ENCODE peak calls at places on chromosome 11, in eight cellular contexts. W is spleen, U is IMR-90, Q is A549, Y is prostate gland, D is K562, V is Peyer's patch, J is sigmoid colon. C is an unnamed sample.

GRCh38 chr11:75150879-75151278 is at the start of gene SLCO2B1:
- DNase-seq in W (no peak), U (no peak), Q (no peak), Y (no peak), D (no peak), V (peak; percentile 76), J (no peak), C (peak; percentile 45)

GRCh38 chr11:67606150-67606476 is 623 bp upstream of the NDUFV1 start:
- DNase-seq in W (no peak), U (peak; percentile 41), Q (no peak), Y (no peak), D (no peak), V (no peak), J (peak; percentile 67), C (peak; percentile 42)

GRCh38 chr11:118527109-118527508 is at the start of gene TTC36:
- DNase-seq in W (no peak), U (no peak), Q (no peak), Y (no peak), D (no peak), V (no peak), J (no peak), C (no peak)

GRCh38 chr11:94002226-94002625 is 18.9 kb upstream of the HEPHL1 start:
- DNase-seq in W (no peak), U (peak; percentile 44), Q (peak; percentile 13), Y (no peak), D (no peak), V (no peak), J (no peak), C (no peak)

GRCh38 chr11:76207642-76208378 is 1.5 kb upstream of the WNT11 start:
- DNase-seq in W (peak; percentile 96), U (peak; percentile 57), Q (peak; percentile 85), Y (peak; percentile 61), D (peak; percentile 91), V (peak; percentile 91), J (peak; percentile 89), C (peak; percentile 84)

GRCh38 chr11:33055361-33055760 is 16.0 kb downstream of the TCP11L1 start:
- DNase-seq in W (no peak), U (no peak), Q (no peak), Y (no peak), D (no peak), V (no peak), J (no peak), C (no peak)

GRCh38 chr11:114846040-114846791 is 167.9 kb downstream of the NXPE2 start:
- DNase-seq in W (no peak), U (no peak), Q (peak; percentile 10), Y (no peak), D (no peak), V (no peak), J (no peak), C (no peak)

GRCh38 chr11:64233913-64234839 is at the start of gene VEGFB:
- DNase-seq in W (peak; percentile 94), U (peak; percentile 26), Q (peak; percentile 53), Y (peak; percentile 65), D (peak; percentile 87), V (peak; percentile 90), J (peak; percentile 91), C (peak; percentile 87)

GRCh38 chr11:69293087-69293486 is 868 bp upstream of the MYEOV start:
- DNase-seq in W (peak; percentile 59), U (no peak), Q (peak; percentile 69), Y (no peak), D (no peak), V (no peak), J (no peak), C (no peak)
- TF ChIP-seq CTCF in W (no peak), U (no peak), Q (no peak), Y (no peak), D (no peak), V (no peak), J (no peak), C (no peak)

GRCh38 chr11:102761646-102762238 is 18.7 kb downstream of the MMP10 start:
- DNase-seq in W (no peak), U (no peak), Q (no peak), Y (no peak), D (no peak), V (no peak), J (no peak), C (no peak)
- H3K4me1 ChIP-seq in W (peaks cover 7% of the 10 kb centered on the region), U (peaks cover 3% of the 10 kb centered on the region), Q (peaks cover 52% of the 10 kb centered on the region), Y (no peaks in the 10 kb centered on the region), D (no peaks in the 10 kb centered on the region), V (no peaks in the 10 kb centered on the region), J (no peaks in the 10 kb centered on the region), C (no peaks in the 10 kb centered on the region)

GRCh38 chr11:108790501-108791299 is 125.8 kb downstream of the DDX10 start:
- DNase-seq in W (no peak), U (no peak), Q (no peak), Y (no peak), D (no peak), V (no peak), J (no peak), C (no peak)
- TF ChIP-seq POLR2A in W (no peak), U (no peak), Q (no peak), Y (no peak), D (no peak), V (no peak), J (no peak), C (no peak)

DNA sequence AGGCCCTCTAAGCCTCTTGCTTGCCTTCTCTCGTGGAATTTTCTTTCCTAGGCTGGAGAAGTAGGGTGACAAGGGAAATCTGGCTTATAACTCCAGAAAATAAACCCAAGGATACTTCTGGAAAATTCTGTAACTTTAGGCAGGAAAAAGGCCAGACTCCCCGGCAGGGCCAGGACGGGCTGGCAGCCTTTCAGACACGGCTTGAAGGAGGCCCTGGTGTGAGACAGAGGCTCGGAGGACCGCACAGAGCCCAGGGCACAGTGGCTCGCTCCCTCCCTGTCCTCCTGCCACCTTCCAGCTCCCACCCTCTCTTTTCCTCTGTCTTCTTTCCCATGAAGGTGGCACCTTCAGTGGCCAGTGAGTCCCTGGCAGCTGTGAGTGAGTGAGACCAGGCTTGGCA is 19.1 kb downstream of the RPUSD4 start:
- DNase-seq in W (no peak), U (no peak), Q (no peak), Y (no peak), D (no peak), V (no peak), J (no peak), C (no peak)
- TF ChIP-seq CTCF in W (no peak), U (no peak), Q (no peak), Y (no peak), D (no peak), V (no peak), J (no peak), C (no peak)

GRCh38 chr11:113574171-113574570 is 99.0 kb upstream of the DRD2 start:
- DNase-seq in W (no peak), U (no peak), Q (no peak), Y (no peak), D (no peak), V (no peak), J (no peak), C (no peak)

GRCh38 chr11:113572349-113572748 is 97.2 kb upstream of the DRD2 start:
- DNase-seq in W (no peak), U (no peak), Q (no peak), Y (no peak), D (no peak), V (no peak), J (no peak), C (no peak)

GRCh38 chr11:113571531-113571930 is 96.3 kb upstream of the DRD2 start:
- DNase-seq in W (no peak), U (no peak), Q (no peak), Y (no peak), D (no peak), V (no peak), J (no peak), C (no peak)

GRCh38 chr11:113567867-113568266 is 92.7 kb upstream of the DRD2 start:
- DNase-seq in W (no peak), U (no peak), Q (no peak), Y (no peak), D (no peak), V (no peak), J (no peak), C (no peak)

GRCh38 chr11:113570906-113571305 is 95.7 kb upstream of the DRD2 start:
- DNase-seq in W (no peak), U (no peak), Q (no peak), Y (no peak), D (no peak), V (no peak), J (no peak), C (no peak)
- H3K4me1 ChIP-seq in W (no peaks in the 10 kb centered on the region), U (no peaks in the 10 kb centered on the region), Q (no peaks in the 10 kb centered on the region), Y (no peaks in the 10 kb centered on the region), D (no peaks in the 10 kb centered on the region), V (no peaks in the 10 kb centered on the region), J (no peaks in the 10 kb centered on the region), C (peaks cover 8% of the 10 kb centered on the region)

GRCh38 chr11:73363147-73363546 is 13.1 kb upstream of the RELT start:
- DNase-seq in W (no peak), U (no peak), Q (no peak), Y (no peak), D (no peak), V (no peak), J (no peak), C (no peak)

GRCh38 chr11:73367482-73368024 is 8.6 kb upstream of the RELT start:
- DNase-seq in W (no peak), U (no peak), Q (no peak), Y (no peak), D (no peak), V (no peak), J (no peak), C (no peak)

GRCh38 chr11:73365352-73366264 is 10.6 kb upstream of the RELT start:
- DNase-seq in W (peak; percentile 82), U (no peak), Q (no peak), Y (no peak), D (no peak), V (no peak), J (no peak), C (no peak)

GRCh38 chr11:73366953-73367352 is 9.2 kb upstream of the RELT start:
- DNase-seq in W (no peak), U (no peak), Q (no peak), Y (no peak), D (no peak), V (no peak), J (no peak), C (no peak)

GRCh38 chr11:73366265-73366610 is 10.0 kb upstream of the RELT start:
- DNase-seq in W (no peak), U (no peak), Q (no peak), Y (no peak), D (no peak), V (no peak), J (no peak), C (no peak)
- TF ChIP-seq POLR2A in W (no peak), U (no peak), Q (no peak), Y (no peak), D (no peak), V (no peak), J (no peak), C (no peak)

C was measured in adrenal gland.